ENCODE peak calls at places on chromosomes 6 and 20, in five cellular contexts. E is IMR-90, C is endodermal cell, Q is lower lobe of right lung, U is left lung. H is an unnamed sample.

GRCh38 chr6:89506716-89507597 is 74.0 kb downstream of the ANKRD6 start:
- DNase-seq in U (no peak), Q (no peak), E (no peak), C (no peak), H (no peak)

GRCh38 chr20:57205625-57206219 is 60.7 kb downstream of the BMP7 start:
- DNase-seq in Q (no peak), E (peak; percentile 77), C (no peak), U (no peak), H (no peak)

GRCh38 chr6:43916924-43917877 is 147.2 kb downstream of the VEGFA start:
- DNase-seq in U (no peak), E (peak; percentile 51), C (no peak), Q (peak; percentile 53), H (no peak)

GRCh38 chr20:63258826-63259225 is 4.6 kb upstream of the NKAIN4 start:
- DNase-seq in E (no peak), C (no peak), U (no peak), Q (no peak), H (no peak)

GRCh38 chr20:19275630-19276071 is 63.2 kb downstream of the SLC24A3 start:
- DNase-seq in Q (peak; percentile 56), C (no peak), E (no peak), U (no peak), H (peak; percentile 52)

GRCh38 chr6:131638013-131638412 is 911 bp downstream of the ENPP3 start:
- DNase-seq in E (no peak), C (no peak), Q (no peak), U (no peak), H (no peak)

GRCh38 chr20:53445276-53445675 is 148.4 kb downstream of the ZNF217 start:
- DNase-seq in U (no peak), C (no peak), Q (no peak), E (no peak), H (no peak)

GRCh38 chr6:69729870-69730449 is 66.8 kb downstream of the LMBRD1 start:
- DNase-seq in E (peak; percentile 7), C (no peak), U (no peak), Q (no peak), H (no peak)

GRCh38 chr6:21111399-21111725 is 482.2 kb upstream of the SOX4 start:
- DNase-seq in U (no peak), Q (no peak), C (peak; percentile 58), E (peak; percentile 1), H (no peak)

GRCh38 chr20:5657190-5657872 is 92.9 kb upstream of the SHLD1 start:
- DNase-seq in U (no peak), Q (peak; percentile 52), C (no peak), E (peak; percentile 99), H (no peak)

GRCh38 chr6:70241991-70242420 is 60.9 kb downstream of the COL9A1 start:
- DNase-seq in C (no peak), E (no peak), U (peak; percentile 36), Q (no peak), H (no peak)

GRCh38 chr20:36998652-36999051 is 47.1 kb upstream of the SAMHD1 start:
- DNase-seq in C (no peak), U (no peak), E (no peak), Q (no peak), H (no peak)

GRCh38 chr6:72422126-72422680 is 199.7 kb upstream of the KCNQ5 start:
- DNase-seq in E (peak; percentile 53), Q (no peak), C (no peak), U (no peak), H (no peak)

GRCh38 chr6:138500045-138500665 is 861 bp upstream of the NHSL1 start:
- DNase-seq in Q (no peak), C (no peak), E (no peak), U (no peak), H (no peak)

GRCh38 chr6:166474721-166475565 is 92.2 kb upstream of the MPC1 start:
- DNase-seq in E (no peak), U (peak; percentile 59), C (no peak), Q (no peak), H (no peak)

GRCh38 chr20:11270566-11270965 is 596.8 kb upstream of the JAG1 start:
- DNase-seq in E (no peak), C (peak; percentile 88), U (peak; percentile 14), Q (no peak), H (no peak)

GRCh38 chr6:109182590-109182989 is 87.3 kb downstream of the CEP57L1 start:
- DNase-seq in E (no peak), U (no peak), C (no peak), Q (no peak), H (no peak)

GRCh38 chr20:34022154-34022842 is 28.6 kb downstream of the RALY start:
- DNase-seq in E (no peak), C (no peak), Q (no peak), U (no peak), H (no peak)

GRCh38 chr6:78749326-78749725 is 118.0 kb upstream of the IRAK1BP1 start:
- DNase-seq in E (peak; percentile 1), C (no peak), Q (no peak), U (no peak), H (no peak)

GRCh38 chr20:36034875-36035274 is 66.5 kb downstream of the CNBD2 start:
- DNase-seq in E (no peak), U (no peak), Q (no peak), C (no peak), H (no peak)

GRCh38 chr6:142478117-142478516 is 176.3 kb downstream of the ADGRG6 start:
- DNase-seq in U (no peak), E (peak; percentile 41), C (peak; percentile 67), Q (peak; percentile 45), H (no peak)

GRCh38 chr6:145015739-145016558 is 719.4 kb downstream of the EPM2A start:
- DNase-seq in C (no peak), U (no peak), Q (no peak), E (peak; percentile 97), H (no peak)

GRCh38 chr6:111642463-111643158 is 36.9 kb upstream of the TRAF3IP2 start:
- DNase-seq in U (no peak), Q (peak; percentile 68), C (peak; percentile 90), E (peak; percentile 66), H (peak; percentile 78)

GRCh38 chr20:49349078-49349477 is 71.2 kb upstream of the ZNFX1 start:
- DNase-seq in C (no peak), U (no peak), E (no peak), Q (no peak), H (no peak)

GRCh38 chr20:10453241-10453640 is 18.1 kb downstream of the SLX4IP start:
- DNase-seq in C (no peak), E (no peak), Q (no peak), U (no peak), H (no peak)

GRCh38 chr6:41367700-41368099 is 32.3 kb downstream of the NCR2 start:
- DNase-seq in Q (no peak), U (no peak), C (peak; percentile 93), E (peak; percentile 48), H (peak; percentile 25)

DNA sequence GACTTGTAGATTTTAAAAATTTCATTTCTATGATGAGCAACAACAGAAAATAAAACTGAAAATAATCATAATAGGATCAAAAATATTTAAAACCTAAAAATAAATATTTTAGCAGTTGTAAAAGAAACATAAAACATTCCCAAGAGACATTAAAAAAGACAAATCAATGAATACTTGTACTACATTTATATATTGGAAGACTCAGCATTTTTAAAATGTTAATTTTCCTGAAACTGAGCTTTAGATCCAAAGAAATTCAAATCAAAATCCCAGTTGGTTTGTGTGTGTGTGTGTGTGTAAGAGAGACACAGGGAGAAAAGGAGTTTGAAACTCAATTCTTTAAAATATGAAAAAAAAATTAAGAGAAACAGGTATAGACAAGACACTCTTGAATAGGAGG is 38.7 kb upstream of the DSE start:
- DNase-seq in Q (no peak), E (no peak), C (no peak), U (no peak), H (no peak)
- H3K27ac ChIP-seq in Q (no peak overlapping the region), E (no peak overlapping the region), C (no peak overlapping the region), U (no peak overlapping the region), H (no peak overlapping the region)

DNA sequence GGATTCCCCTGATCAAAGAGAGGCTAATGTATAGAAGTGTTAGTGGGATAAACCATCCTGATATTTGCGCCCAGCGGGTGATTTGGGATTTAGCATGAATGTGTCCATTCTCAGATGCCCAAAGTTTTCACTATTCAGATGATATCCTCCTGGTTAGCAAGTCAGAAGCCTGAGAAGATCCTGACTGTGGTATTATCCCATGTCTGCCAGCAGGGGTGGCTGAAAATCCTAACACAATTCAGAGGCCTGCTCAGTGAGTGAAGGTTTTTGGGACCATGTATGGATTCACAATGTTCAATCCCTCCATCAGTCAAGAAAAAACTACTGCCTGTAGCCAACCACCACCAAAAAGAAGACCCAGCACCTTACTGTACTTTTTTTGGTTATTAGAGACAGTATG is 34.1 kb upstream of the SPACA1 start:
- DNase-seq in C (peak; percentile 58), Q (no peak), E (no peak), U (no peak), H (no peak)
- TF ChIP-seq CTCF in C (peak; percentile 74), Q (no peak), E (no peak), U (no peak), H (no peak)

DNA sequence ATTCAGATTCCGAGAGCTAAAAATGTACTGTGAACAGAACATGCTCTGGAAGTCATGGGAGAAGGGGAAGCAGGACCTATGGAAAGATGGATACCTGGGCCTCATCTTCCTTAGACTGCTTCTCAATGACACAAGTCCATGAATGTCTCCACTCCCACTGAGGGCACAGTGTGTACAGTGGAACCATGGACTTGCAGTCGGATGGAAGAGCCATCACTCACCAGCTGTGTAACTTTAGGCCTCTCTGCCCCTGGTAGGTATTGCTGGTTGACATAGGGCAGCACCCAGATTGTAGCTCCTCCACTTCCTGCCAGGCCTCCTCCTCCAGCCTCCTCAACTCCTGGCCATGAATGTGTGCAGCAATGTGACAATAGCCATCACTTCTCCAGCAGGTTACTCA is 52.5 kb downstream of the MAFB start:
- DNase-seq in Q (no peak), U (no peak), E (no peak), C (no peak), H (no peak)
- H3K4me3 ChIP-seq in Q (no peak overlapping the region), U (no peak overlapping the region), E (no peak overlapping the region), C (no peak overlapping the region), H (no peak overlapping the region)

GRCh38 chr6:17600527-17601388 is 656 bp downstream of the FAM8A1 start:
- DNase-seq in Q (peak; percentile 76), C (peak; percentile 84), E (peak; percentile 12), U (peak; percentile 92), H (peak; percentile 44)

GRCh38 chr6:17602888-17603287 is 2.8 kb downstream of the FAM8A1 start:
- DNase-seq in U (no peak), E (no peak), Q (no peak), C (no peak), H (no peak)

GRCh38 chr6:17606606-17607005 is 6.5 kb downstream of the FAM8A1 start:
- DNase-seq in E (no peak), C (no peak), U (no peak), Q (no peak), H (no peak)

GRCh38 chr6:17599885-17600526 is at the start of gene FAM8A1:
- DNase-seq in Q (peak; percentile 96), E (peak; percentile 80), C (peak; percentile 99), U (peak; percentile 99), H (peak; percentile 97)

DNA sequence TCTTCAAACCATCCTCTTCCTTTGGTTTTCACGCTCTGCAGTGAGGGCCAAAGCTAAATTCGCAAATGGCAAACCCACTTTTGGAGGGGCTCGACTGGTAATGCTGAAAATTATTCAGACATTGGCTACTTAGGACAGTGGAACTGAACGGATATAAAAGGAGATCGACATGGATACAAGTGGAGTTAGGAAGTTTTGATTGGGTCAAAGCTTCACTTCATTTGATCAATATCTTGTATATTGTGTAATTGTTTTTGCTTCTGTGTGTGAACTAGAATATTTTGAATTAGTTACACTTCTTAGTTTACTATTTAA is 1.2 kb downstream of the FAM8A1 start:
- DNase-seq in E (peak; percentile 5), U (no peak), C (no peak), Q (no peak), H (no peak)
- H3K27ac ChIP-seq in E (no peak overlapping the region), U (peak overlapping the region; percentile 93), C (no peak overlapping the region), Q (peak overlapping the region; percentile 99), H (no peak overlapping the region)

H was measured in heart right ventricle.